ENCODE peak calls at places on chromosomes 6 and 20, in seven cellular contexts. V is ovary, P is left ventricle myocardium inferior, H is heart right ventricle, G is lung, R is stomach, U is IMR-90. X is an unnamed sample.

GRCh38 chr6:28771401-28772267 is 152.2 kb downstream of the TRIM27 start:
- DNase-seq in H (no peak), P (no peak), U (no peak), G (no peak), R (no peak), V (no peak), X (no peak)

GRCh38 chr20:49323622-49324238 is 45.9 kb upstream of the ZNFX1 start:
- DNase-seq in R (no peak), G (peak; percentile 32), H (no peak), V (no peak), U (peak; percentile 74), P (no peak), X (no peak)

GRCh38 chr6:31740397-31741223 is 805 bp downstream of the MSH5 start:
- DNase-seq in G (no peak), U (no peak), R (no peak), V (no peak), H (peak; percentile 31), P (no peak), X (no peak)

GRCh38 chr6:4114123-4114522 is 21.3 kb downstream of the ECI2 start:
- DNase-seq in U (peak; percentile 55), R (no peak), V (no peak), P (no peak), G (no peak), H (no peak), X (no peak)

GRCh38 chr6:21609881-21610329 is 16.4 kb downstream of the SOX4 start:
- DNase-seq in P (no peak), R (no peak), H (no peak), U (no peak), V (no peak), G (no peak), X (no peak)

GRCh38 chr6:11525468-11526155 is 11.9 kb upstream of the TMEM170B start:
- DNase-seq in V (no peak), P (no peak), G (peak; percentile 53), R (no peak), U (peak; percentile 13), H (no peak), X (peak; percentile 68)

GRCh38 chr6:29649701-29650673 is 6.9 kb upstream of the MOG start:
- DNase-seq in G (peak; percentile 99), U (peak; percentile 94), H (peak; percentile 98), V (peak; percentile 98), P (peak; percentile 97), R (peak; percentile 99), X (peak; percentile 99)

GRCh38 chr6:118685823-118686449 is 34.5 kb upstream of the CEP85L start:
- DNase-seq in V (no peak), H (no peak), G (no peak), R (no peak), P (no peak), U (no peak), X (no peak)

GRCh38 chr6:26172496-26172958 is 85.3 kb downstream of the HFE start:
- DNase-seq in P (no peak), R (no peak), H (no peak), U (peak; percentile 46), G (no peak), V (no peak), X (no peak)

GRCh38 chr6:79672631-79673065 is 41.5 kb downstream of the SH3BGRL2 start:
- DNase-seq in G (no peak), R (no peak), U (peak; percentile 45), H (no peak), P (no peak), V (no peak), X (no peak)

GRCh38 chr6:135323202-135323668 is 142.1 kb downstream of the MYB start:
- DNase-seq in G (no peak), U (no peak), H (no peak), R (no peak), P (no peak), V (no peak), X (no peak)

GRCh38 chr6:84770521-84770920 is 6.1 kb upstream of the TBX18 start:
- DNase-seq in H (no peak), P (no peak), U (no peak), R (no peak), G (no peak), V (no peak), X (no peak)

GRCh38 chr20:53839423-53840176 is 230.8 kb downstream of the BCAS1 start:
- DNase-seq in U (no peak), V (no peak), G (peak; percentile 30), H (no peak), R (peak; percentile 52), P (peak; percentile 26), X (peak; percentile 55)

GRCh38 chr20:43942661-43943285 is 28.1 kb downstream of the TOX2 start:
- DNase-seq in R (no peak), H (no peak), U (peak; percentile 85), V (no peak), G (no peak), P (no peak), X (no peak)

GRCh38 chr6:8551386-8551785 is 116.0 kb upstream of the SLC35B3 start:
- DNase-seq in H (no peak), V (no peak), P (no peak), G (no peak), U (no peak), R (peak; percentile 57), X (peak; percentile 31)

GRCh38 chr6:88636871-88637270 is 326.5 kb downstream of the RNGTT start:
- DNase-seq in P (no peak), U (no peak), H (no peak), G (no peak), R (no peak), V (no peak), X (no peak)

GRCh38 chr6:33840064-33840926 is 36.5 kb upstream of the MLN start:
- DNase-seq in H (peak; percentile 41), P (no peak), R (no peak), G (no peak), V (peak; percentile 24), U (peak; percentile 98), X (peak; percentile 69)

GRCh38 chr20:41862023-41862422 is 243.8 kb upstream of the CHD6 start:
- DNase-seq in G (no peak), U (no peak), P (no peak), R (no peak), V (no peak), H (no peak), X (no peak)

GRCh38 chr6:18601515-18602035 is 214.4 kb downstream of the RNF144B start:
- DNase-seq in P (no peak), U (no peak), H (no peak), G (no peak), V (no peak), R (no peak), X (no peak)

GRCh38 chr20:8764289-8764962 is 304.5 kb upstream of the PLCB4 start:
- DNase-seq in G (no peak), P (no peak), V (no peak), H (no peak), U (no peak), R (no peak), X (no peak)

GRCh38 chr6:134593442-134593841 is 275.5 kb upstream of the SGK1 start:
- DNase-seq in P (no peak), H (no peak), U (no peak), V (no peak), R (no peak), G (no peak), X (no peak)

GRCh38 chr6:45163952-45164766 is 164.0 kb upstream of the RUNX2 start:
- DNase-seq in V (no peak), G (no peak), H (no peak), P (no peak), U (no peak), R (no peak), X (no peak)

DNA sequence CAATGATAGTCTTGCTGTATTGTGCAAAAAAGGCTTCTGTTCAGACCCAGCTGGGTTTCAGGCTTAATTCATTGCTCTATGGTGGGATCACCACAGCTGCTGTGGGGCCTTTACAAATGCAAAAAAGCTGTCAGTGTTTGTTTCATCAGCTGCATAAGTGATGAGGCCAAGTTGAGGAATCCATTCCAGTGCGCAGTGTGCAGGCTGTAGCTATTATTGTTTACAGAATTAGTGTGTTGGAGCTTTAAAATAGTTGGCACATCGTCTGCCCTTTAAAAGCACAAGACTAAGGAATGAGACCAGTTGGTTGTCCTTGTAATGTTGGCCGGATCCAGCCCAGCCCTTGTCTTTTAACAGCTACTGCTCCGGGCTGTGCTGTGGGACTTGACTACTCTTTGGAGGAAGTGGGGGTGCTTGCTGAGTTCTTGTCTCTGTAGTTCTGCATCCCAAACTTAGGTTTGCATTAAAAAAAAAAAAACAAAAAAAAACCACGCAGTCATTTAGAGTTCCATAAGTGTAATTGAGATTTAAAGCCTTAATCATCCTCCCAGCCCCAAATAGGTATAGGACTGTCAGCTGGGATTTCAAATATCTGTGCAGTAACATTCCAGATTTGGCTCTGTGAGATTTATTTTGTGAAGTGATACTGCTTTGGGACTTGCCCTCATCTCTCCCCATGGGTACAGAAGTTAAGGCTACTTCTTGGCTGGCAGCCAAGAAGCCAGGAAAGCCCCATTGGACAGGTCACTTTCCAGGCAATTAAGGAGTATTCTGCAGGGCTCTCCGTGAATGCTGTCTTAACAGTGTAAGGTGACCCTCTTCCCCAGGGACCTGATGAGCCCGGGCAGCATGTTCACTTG is 19.3 kb downstream of the JARID2 start:
- DNase-seq in V (no peak), U (peak; percentile 79), R (no peak), G (no peak), P (peak; percentile 48), H (peak; percentile 42), X (peak; percentile 53)
- H3K4me1 ChIP-seq in V (peaks cover 42% of the 10 kb centered on the region), U (peaks cover 32% of the 10 kb centered on the region), R (peaks cover 91% of the 10 kb centered on the region), G (peaks cover 22% of the 10 kb centered on the region), P (peaks cover 81% of the 10 kb centered on the region), H (peaks cover 66% of the 10 kb centered on the region), X (peaks cover 74% of the 10 kb centered on the region)

DNA sequence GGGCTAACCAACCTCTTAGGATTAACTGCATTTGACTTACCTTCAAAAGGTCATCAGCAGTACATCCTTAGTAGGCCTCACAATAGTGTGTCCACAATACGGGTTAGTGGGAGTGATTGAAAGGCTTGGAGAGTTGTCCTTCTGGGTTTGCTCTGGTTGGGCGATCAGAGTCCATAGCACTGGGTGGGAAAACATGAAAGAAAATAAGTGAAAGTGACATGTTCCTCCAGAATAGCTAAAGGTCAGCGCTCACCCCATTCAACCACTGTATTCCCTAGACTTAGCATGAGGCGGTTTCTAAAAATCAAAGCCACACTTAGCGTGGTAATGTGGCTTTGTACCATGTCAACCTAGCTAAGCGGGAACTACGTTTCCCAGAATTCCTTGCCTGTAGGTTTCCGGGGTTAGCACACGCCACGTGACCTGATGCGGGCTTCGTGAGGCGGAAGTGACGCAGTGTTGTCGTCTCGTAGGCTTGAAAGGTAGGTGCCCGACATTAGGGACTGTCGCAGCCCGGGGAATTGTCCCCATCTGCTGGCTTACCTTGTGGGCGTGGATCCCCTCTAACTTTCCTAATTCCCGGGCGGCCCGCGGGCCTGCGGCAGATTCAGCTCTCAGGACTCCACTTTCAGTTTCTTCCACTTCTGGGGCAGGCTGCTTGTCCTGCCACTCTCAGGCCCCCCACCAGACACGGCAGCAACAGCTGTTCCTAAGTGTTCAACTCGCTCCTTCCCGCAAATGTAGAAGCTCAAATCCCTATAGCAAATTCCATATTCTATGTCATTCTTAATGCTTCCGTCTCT is 19.8 kb upstream of the SCP2D1 start:
- DNase-seq in R (peak; percentile 92), U (peak; percentile 87), V (peak; percentile 84), G (peak; percentile 91), H (peak; percentile 91), P (peak; percentile 88), X (peak; percentile 88)
- TF ChIP-seq CTCF in R (no peak), U (no peak), V (no peak), G (no peak), H (no peak), P (peak; percentile 7), X (peak; percentile 19)

GRCh38 chr6:157092736-157093135 is 230.6 kb downstream of the TMEM242 start:
- DNase-seq in R (no peak), H (no peak), U (no peak), P (no peak), V (no peak), G (no peak), X (no peak)
- H3K4me1 ChIP-seq in R (peaks cover 70% of the 10 kb centered on the region), H (peaks cover 14% of the 10 kb centered on the region), U (peaks cover 5% of the 10 kb centered on the region), P (peaks cover 79% of the 10 kb centered on the region), V (peaks cover 14% of the 10 kb centered on the region), G (peaks cover 8% of the 10 kb centered on the region), X (peaks cover 8% of the 10 kb centered on the region)

GRCh38 chr20:25470045-25470444 is 62.6 kb downstream of the GINS1 start:
- DNase-seq in H (no peak), V (no peak), U (peak; percentile 25), G (no peak), R (peak; percentile 32), P (no peak), X (no peak)
- TF ChIP-seq CTCF in H (peak; percentile 33), V (no peak), U (peak; percentile 40), G (no peak), R (no peak), P (peak; percentile 35), X (peak; percentile 32)